ENCODE peak calls at places on chromosomes 11 and 22, in seven cellular contexts. V is OCI-LY7, Q is stomach, A is GM23338, B is HL-60, M is brain microvascular endothelial cell, S is AG09309. R is an unnamed sample.

GRCh38 chr11:5596611-5597201 is at the start of gene TRIM6:
- DNase-seq in V (no peak), Q (peak; percentile 35), A (peak; percentile 86), B (peak; percentile 59), M (peak; percentile 22), S (no peak), R (peak; percentile 46)

GRCh38 chr22:32850591-32851517 is 49.3 kb downstream of the TIMP3 start:
- DNase-seq in V (no peak), Q (peak; percentile 43), A (no peak), B (no peak), M (no peak), S (no peak), R (peak; percentile 73)

GRCh38 chr11:62708423-62709261 is 1.2 kb downstream of the GNG3 start:
- DNase-seq in V (no peak), Q (peak; percentile 36), A (peak; percentile 56), B (no peak), M (no peak), S (no peak), R (no peak)

GRCh38 chr11:36116161-36116560 is 172.3 kb downstream of the LDLRAD3 start:
- DNase-seq in V (no peak), Q (no peak), A (no peak), B (no peak), M (no peak), S (no peak), R (no peak)

GRCh38 chr11:134363592-134363991 is 31.8 kb downstream of the GLB1L2 start:
- DNase-seq in V (peak; percentile 4), Q (no peak), A (no peak), B (no peak), M (no peak), S (no peak), R (no peak)

GRCh38 chr11:75454987-75455386 is 22.0 kb upstream of the KLHL35 start:
- DNase-seq in V (no peak), Q (no peak), A (no peak), B (no peak), M (no peak), S (no peak), R (no peak)

GRCh38 chr11:69854719-69855118 is 35.5 kb upstream of the FGF3 start:
- DNase-seq in V (no peak), Q (no peak), A (no peak), B (no peak), M (peak; percentile 78), S (no peak), R (peak; percentile 61)

GRCh38 chr11:74157169-74157568 is 13.6 kb downstream of the C2CD3 start:
- DNase-seq in V (no peak), Q (no peak), A (no peak), B (no peak), M (no peak), S (no peak), R (no peak)

GRCh38 chr22:31230155-31230870 is 18.2 kb downstream of the LIMK2 start:
- DNase-seq in V (no peak), Q (no peak), A (no peak), B (peak; percentile 88), M (no peak), S (peak; percentile 57), R (peak; percentile 56)

GRCh38 chr11:64990222-64990918 is 6.4 kb downstream of the BATF2 start:
- DNase-seq in V (peak; percentile 74), Q (no peak), A (no peak), B (peak; percentile 54), M (peak; percentile 26), S (no peak), R (peak; percentile 46)

GRCh38 chr22:24230911-24231656 is 13.8 kb downstream of the GGT5 start:
- DNase-seq in V (peak; percentile 61), Q (peak; percentile 74), A (peak; percentile 88), B (peak; percentile 53), M (no peak), S (no peak), R (peak; percentile 19)

GRCh38 chr11:68825603-68826002 is 16.1 kb downstream of the CPT1A start:
- DNase-seq in V (peak; percentile 20), Q (peak; percentile 74), A (peak; percentile 46), B (peak; percentile 87), M (no peak), S (no peak), R (no peak)

GRCh38 chr11:129861702-129862107 is 33.7 kb downstream of the NFRKB start:
- DNase-seq in V (no peak), Q (peak; percentile 89), A (peak; percentile 85), B (no peak), M (peak; percentile 95), S (peak; percentile 88), R (peak; percentile 94)

GRCh38 chr11:116376547-116376946 is 396.2 kb downstream of the BUD13 start:
- DNase-seq in V (no peak), Q (no peak), A (no peak), B (no peak), M (no peak), S (no peak), R (no peak)

GRCh38 chr11:10878408-10879214 is 20.8 kb upstream of the ZBED5 start:
- DNase-seq in V (peak; percentile 77), Q (no peak), A (peak; percentile 91), B (peak; percentile 83), M (peak; percentile 31), S (no peak), R (peak; percentile 88)

GRCh38 chr11:10117709-10118341 is 176.2 kb downstream of the SBF2 start:
- DNase-seq in V (no peak), Q (no peak), A (no peak), B (no peak), M (no peak), S (peak; percentile 64), R (peak; percentile 81)

GRCh38 chr11:44158384-44158783 is 62.9 kb downstream of the EXT2 start:
- DNase-seq in V (no peak), Q (no peak), A (no peak), B (no peak), M (no peak), S (no peak), R (no peak)

GRCh38 chr11:97963528-97964331 is 1057.0 kb upstream of the CNTN5 start:
- DNase-seq in V (no peak), Q (no peak), A (no peak), B (no peak), M (no peak), S (no peak), R (peak; percentile 46)

GRCh38 chr11:8709002-8709672 is 26.5 kb downstream of the RPL27A start:
- DNase-seq in V (no peak), Q (peak; percentile 50), A (peak; percentile 61), B (no peak), M (no peak), S (peak; percentile 77), R (peak; percentile 97)

DNA sequence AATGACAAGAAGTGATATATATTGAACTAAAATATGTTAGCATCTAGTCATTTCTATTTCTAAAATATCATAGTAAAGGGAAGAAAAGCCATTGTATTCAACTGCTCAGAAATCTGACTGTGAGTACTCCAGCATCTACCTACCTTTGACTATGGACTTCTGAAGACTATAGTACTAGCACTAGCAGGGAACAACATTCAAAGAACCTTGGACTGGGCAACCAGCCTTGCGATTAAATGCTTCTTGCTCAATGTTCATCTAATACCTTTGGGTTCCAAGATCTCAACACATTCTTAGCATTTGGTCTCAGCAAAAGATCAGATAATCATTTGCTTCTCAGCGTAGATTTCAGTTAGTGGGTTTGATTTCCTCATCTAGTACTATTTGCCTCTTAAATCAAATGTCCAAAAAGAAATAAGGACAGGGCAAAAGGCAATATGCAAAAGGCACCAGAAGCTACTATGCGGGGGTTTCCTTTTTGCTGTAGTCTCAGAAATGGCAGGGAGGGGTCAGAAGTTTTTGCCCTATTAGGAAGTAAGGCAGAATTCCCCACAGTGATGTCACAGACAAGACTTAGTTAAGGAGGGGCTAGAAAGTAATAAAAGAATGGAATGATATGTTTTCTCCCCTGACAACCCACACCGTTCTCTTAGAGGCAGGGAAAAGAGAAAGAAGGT is 80.6 kb downstream of the GAB2 start:
- DNase-seq in V (no peak), Q (no peak), A (no peak), B (no peak), M (no peak), S (no peak), R (no peak)
- H3K4me3 ChIP-seq in V (no peak overlapping the region), Q (no peak overlapping the region), A (no peak overlapping the region), B (no peak overlapping the region), M (no peak overlapping the region), S (no peak overlapping the region), R (no peak overlapping the region)

DNA sequence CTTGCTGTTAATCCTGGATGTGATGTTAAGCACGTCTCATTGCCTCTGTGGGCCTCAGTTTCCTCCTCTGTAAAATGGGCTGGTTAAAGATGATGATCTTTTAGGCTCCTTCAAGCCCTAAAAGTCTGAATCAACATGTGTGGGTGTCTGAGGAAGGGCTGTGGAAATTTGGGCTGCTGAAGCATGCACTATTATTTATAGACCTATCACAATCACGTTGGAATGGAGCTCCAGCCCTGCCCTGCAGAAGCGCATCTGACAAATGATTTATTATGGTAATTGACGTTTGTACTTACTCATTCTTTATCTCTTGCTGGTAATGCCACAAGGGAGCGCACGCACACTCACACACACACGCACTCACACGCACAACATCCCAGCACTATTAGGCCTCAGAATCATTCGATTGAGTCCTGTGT is 20.4 kb downstream of the P2RX3 start:
- DNase-seq in V (no peak), Q (no peak), A (no peak), B (no peak), M (no peak), S (no peak), R (peak; percentile 5)
- TF ChIP-seq CTCF in V (no peak), Q (no peak), A (no peak), B (no peak), M (no peak), S (no peak), R (no peak)

DNA sequence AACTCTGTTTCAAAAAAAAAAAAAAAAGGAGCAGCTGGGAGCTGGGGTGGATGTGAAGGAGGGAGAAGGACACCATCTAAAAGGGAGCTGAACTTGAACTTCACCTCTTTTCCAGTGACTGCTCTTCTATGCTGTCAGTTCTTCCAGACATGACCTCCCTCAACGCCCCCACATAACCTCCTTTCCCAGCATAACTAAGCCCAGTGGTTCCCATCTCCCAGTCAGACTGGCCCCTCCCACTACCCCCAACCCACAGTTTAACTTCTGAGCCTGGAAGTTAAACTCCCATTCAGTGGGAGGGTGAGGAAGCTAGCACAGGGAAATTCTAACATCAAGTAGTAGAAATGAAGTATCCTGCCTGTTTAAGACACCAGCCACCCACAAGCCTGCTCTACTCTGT is 1.8 kb downstream of the ARHGAP1 start:
- DNase-seq in V (no peak), Q (no peak), A (no peak), B (no peak), M (no peak), S (no peak), R (no peak)
- H3K4me3 ChIP-seq in V (no peak overlapping the region), Q (peak overlapping the region; percentile 5), A (no peak overlapping the region), B (no peak overlapping the region), M (no peak overlapping the region), S (no peak overlapping the region), R (no peak overlapping the region)

DNA sequence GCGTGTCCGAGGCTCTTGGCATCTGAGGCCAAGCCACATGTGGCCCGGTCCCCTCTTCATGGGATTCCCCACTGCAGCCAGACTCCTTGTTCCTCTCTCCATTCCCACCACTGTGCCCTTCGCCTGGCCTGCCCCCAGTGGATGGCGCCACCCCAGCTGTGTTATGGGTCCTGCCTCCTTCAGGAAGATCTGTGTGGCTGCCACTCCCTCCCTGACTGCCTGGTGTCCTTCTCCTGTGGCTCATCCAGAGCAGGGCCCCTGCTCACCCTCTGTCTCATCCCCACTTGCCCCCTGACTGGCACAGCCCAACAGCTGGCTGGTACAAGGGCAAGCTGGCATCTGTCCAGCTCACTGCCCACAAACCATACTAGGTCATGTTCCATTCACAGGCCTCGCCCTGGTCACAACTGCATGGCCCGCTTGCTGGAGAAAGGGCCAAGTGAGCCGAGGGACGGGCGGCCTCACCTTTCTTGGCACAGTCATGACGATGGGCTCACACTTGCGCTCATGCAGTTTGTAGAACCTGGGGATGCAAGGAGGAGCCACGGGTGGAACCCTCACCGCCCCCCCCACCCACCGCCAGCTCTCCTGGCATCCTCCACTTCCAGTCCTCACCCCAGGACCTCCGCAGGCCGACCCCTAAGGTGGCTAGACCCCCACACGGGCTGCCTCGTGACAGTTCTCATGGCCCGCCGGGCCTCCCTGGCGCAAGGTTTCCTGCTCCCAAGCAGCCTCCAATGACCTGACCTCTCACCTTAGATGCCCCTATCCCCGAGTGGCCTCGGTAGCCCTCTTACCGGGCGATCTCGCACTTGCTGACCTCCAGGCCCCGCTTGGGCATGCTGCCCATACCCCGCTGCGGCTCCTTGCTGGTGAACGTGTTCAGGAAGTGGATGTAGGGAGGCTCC is 2.1 kb upstream of the PTPRCAP start:
- DNase-seq in V (no peak), Q (peak; percentile 65), A (peak; percentile 61), B (peak; percentile 72), M (no peak), S (no peak), R (peak; percentile 26)
- TF ChIP-seq CTCF in V (peak; percentile 72), Q (no peak), A (peak; percentile 64), B (peak; percentile 11), M (peak; percentile 47), S (peak; percentile 33), R (peak; percentile 8)

R was measured in cardiac fibroblast.